ENCODE peak calls at places on chromosomes 5 and 9, in nine cellular contexts. F is heart right ventricle, V is fibroblast of lung, A is cardiac fibroblast, P is fibroblast of the aortic adventitia, J is heart left ventricle, D is AG09309, K is cardiac muscle cell, R is A673. M is an unnamed sample.

GRCh38 chr5:60810036-60810435 is 34.0 kb downstream of the ELOVL7 start:
- DNase-seq in F (no peak), V (no peak), A (no peak), P (no peak), J (no peak), D (no peak), K (no peak), R (no peak), M (no peak)

GRCh38 chr5:152367554-152367953 is 37.5 kb downstream of the NMUR2 start:
- DNase-seq in F (no peak), V (no peak), A (no peak), P (no peak), J (no peak), D (no peak), K (no peak), R (no peak), M (no peak)

GRCh38 chr9:96071245-96072124 is 196.0 kb downstream of the ERCC6L2 start:
- DNase-seq in F (no peak), V (peak), A (peak), P (no peak), J (no peak), D (no peak), K (peak), R (peak), M (peak)

GRCh38 chr9:137762414-137763061 is 115.0 kb upstream of the CACNA1B start:
- DNase-seq in F (no peak), V (no peak), A (no peak), P (no peak), J (no peak), D (no peak), K (no peak), R (no peak), M (no peak)

GRCh38 chr9:72557549-72557948 is 36.1 kb downstream of the TMC1 start:
- DNase-seq in F (no peak), V (peak), A (peak), P (peak), J (peak), D (peak), K (peak), R (peak), M (peak)

GRCh38 chr9:10026585-10026984 is 586.2 kb downstream of the PTPRD start:
- DNase-seq in F (no peak), V (no peak), A (no peak), P (no peak), J (no peak), D (no peak), K (no peak), R (no peak), M (no peak)

GRCh38 chr9:100370064-100370723 is 17.5 kb upstream of the TEX10 start:
- DNase-seq in F (no peak), V (no peak), A (no peak), P (no peak), J (no peak), D (no peak), K (no peak), R (no peak), M (no peak)

GRCh38 chr5:171739246-171739645 is 46.4 kb upstream of the SMIM23 start:
- DNase-seq in F (no peak), V (no peak), A (no peak), P (no peak), J (no peak), D (no peak), K (no peak), R (no peak), M (no peak)

GRCh38 chr5:132767150-132767549 is 9.9 kb downstream of the SEPTIN8 start:
- DNase-seq in F (no peak), V (no peak), A (no peak), P (no peak), J (no peak), D (no peak), K (peak), R (no peak), M (no peak)

GRCh38 chr9:27542519-27542918 is 12.9 kb upstream of the MOB3B start:
- DNase-seq in F (no peak), V (peak), A (peak), P (peak), J (no peak), D (no peak), K (no peak), R (no peak), M (peak)

GRCh38 chr9:117672397-117672796 is 31.8 kb upstream of the TLR4 start:
- DNase-seq in F (no peak), V (peak), A (peak), P (peak), J (no peak), D (no peak), K (peak), R (no peak), M (peak)

GRCh38 chr9:128124873-128125574 is 2.5 kb downstream of the PTGES2 start:
- DNase-seq in F (peak), V (peak), A (peak), P (peak), J (peak), D (no peak), K (peak), R (peak), M (peak)

GRCh38 chr5:179986328-179986727 is 78.6 kb upstream of the TBC1D9B start:
- DNase-seq in F (no peak), V (no peak), A (peak), P (peak), J (no peak), D (no peak), K (peak), R (no peak), M (peak)

GRCh38 chr5:81525690-81526089 is 131.8 kb upstream of the ACOT12 start:
- DNase-seq in F (no peak), V (peak), A (peak), P (peak), J (no peak), D (peak), K (peak), R (no peak), M (peak)

GRCh38 chr9:78921341-78921740 is 624.4 kb downstream of the PSAT1 start:
- DNase-seq in F (no peak), V (peak), A (peak), P (peak), J (no peak), D (no peak), K (no peak), R (no peak), M (no peak)

GRCh38 chr5:159444441-159445082 is 114.3 kb upstream of the IL12B start:
- DNase-seq in F (no peak), V (peak), A (peak), P (peak), J (no peak), D (no peak), K (peak), R (peak), M (peak)
- TF ChIP-seq CTCF in F (peak), V (peak), A (peak), P (peak), J (peak), D (peak), K (peak), R (peak), M (peak)

GRCh38 chr9:20616808-20617207 is 5.5 kb downstream of the MLLT3 start:
- DNase-seq in F (no peak), V (no peak), A (no peak), P (no peak), J (no peak), D (no peak), K (no peak), R (no peak), M (no peak)
- H3K4me3 ChIP-seq in F (no peak), V (no peak), A (no peak), P (no peak), J (no peak), D (no peak), K (no peak), R (no peak), M (no peak)

GRCh38 chr5:127072861-127073846 is at the start of gene C5orf63:
- DNase-seq in F (peak), V (peak), A (peak), P (peak), J (peak), D (no peak), K (peak), R (peak), M (peak)
- TF ChIP-seq CTCF in F (peak), V (no peak), A (peak), P (peak), J (no peak), D (no peak), K (peak), R (no peak), M (no peak)

DNA sequence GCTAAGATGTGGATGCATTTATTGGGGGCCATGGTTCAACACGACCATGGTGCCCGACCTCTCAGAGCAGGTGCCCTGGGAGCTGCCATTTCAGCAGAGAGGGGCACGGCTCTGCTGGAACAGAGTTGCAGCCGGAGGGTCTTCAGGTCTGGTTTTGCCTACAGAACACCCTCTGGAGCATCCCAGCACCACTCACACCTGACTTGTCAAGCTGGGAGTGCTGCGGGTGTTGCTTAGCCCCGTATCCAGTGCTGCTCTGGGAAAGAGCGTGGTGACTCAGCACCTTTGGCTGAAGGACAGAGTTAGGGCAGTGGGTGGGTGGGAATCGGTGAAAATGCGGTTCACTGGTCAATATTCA is 36.5 kb upstream of the IRX4 start:
- DNase-seq in F (no peak), V (no peak), A (no peak), P (no peak), J (no peak), D (no peak), K (no peak), R (no peak), M (no peak)
- H3K4me3 ChIP-seq in F (no peak), V (no peak), A (no peak), P (no peak), J (no peak), D (no peak), K (no peak), R (no peak), M (no peak)

DNA sequence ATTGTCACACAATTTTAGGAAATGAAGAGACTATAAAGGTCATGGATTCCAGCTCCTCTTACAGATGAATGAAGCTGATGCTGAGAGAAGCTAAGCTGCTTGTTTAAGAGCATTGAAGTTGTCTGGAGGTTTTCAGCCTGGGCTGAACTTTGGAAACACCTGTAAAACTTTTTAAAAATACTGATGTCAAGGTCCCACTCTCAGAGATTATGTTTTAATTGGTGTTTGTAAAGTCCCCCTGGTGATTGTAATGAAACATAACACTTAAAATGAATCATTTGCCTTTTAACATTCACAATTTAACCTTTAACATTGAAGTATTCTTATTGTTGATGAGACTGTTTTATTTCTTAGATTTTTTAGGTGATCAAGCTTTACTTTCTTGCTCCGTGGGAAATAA is 16.4 kb downstream of the RAD23B start:
- DNase-seq in F (no peak), V (no peak), A (peak), P (no peak), J (no peak), D (no peak), K (no peak), R (no peak), M (no peak)
- TF ChIP-seq CTCF in F (peak), V (no peak), A (peak), P (no peak), J (peak), D (peak), K (peak), R (no peak), M (peak)

GRCh38 chr5:154780128-154780527 is 25.0 kb downstream of the LARP1 start:
- DNase-seq in F (no peak), V (no peak), A (no peak), P (no peak), J (no peak), D (no peak), K (no peak), R (no peak), M (no peak)

GRCh38 chr5:154784856-154785255 is 29.7 kb downstream of the LARP1 start:
- DNase-seq in F (no peak), V (no peak), A (no peak), P (no peak), J (no peak), D (no peak), K (no peak), R (no peak), M (no peak)

GRCh38 chr5:154783774-154784460 is 28.7 kb downstream of the LARP1 start:
- DNase-seq in F (no peak), V (peak), A (peak), P (peak), J (peak), D (no peak), K (peak), R (no peak), M (peak)

GRCh38 chr5:154782326-154782725 is 27.1 kb downstream of the LARP1 start:
- DNase-seq in F (peak), V (no peak), A (no peak), P (no peak), J (no peak), D (no peak), K (no peak), R (no peak), M (no peak)

DNA sequence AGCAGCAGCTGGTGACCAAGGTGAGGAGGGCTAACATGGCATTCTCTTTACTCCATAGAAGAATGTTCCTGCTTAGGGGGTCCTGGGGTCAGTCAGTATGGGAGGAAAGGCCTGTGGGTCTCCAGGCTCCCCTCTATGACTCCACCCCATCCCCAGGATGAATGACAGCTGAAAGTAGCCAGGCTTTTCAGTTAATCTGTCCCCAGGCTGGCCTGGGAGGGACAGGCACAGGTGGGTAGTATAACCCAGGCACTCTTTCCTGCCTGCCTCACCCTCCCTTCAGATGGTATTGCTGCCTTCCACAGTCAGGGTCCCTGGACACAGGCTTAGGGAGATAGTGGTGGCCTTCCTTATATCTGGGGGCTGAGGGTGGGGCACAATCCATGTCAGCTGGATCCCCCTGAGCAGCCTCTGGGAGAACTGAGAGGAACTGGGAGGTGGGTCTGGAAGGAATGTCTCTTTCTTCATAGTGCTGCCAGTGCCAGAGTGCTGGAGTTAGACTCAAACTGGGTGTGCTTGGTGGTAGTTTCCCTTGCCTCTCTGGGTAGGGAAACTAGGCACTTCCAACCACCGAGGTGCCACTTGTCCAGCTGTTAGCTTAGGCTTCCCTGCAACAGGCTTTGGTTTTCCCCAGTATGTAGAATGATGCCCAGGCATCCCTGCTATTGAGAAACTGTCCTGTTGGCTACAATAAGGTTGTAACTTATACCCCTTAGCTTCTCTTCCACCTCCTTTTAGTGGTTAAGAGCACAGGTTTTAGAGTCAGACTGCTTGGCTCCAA is 27.8 kb downstream of the LARP1 start:
- DNase-seq in F (no peak), V (no peak), A (no peak), P (no peak), J (no peak), D (no peak), K (no peak), R (no peak), M (no peak)
- H3K4me3 ChIP-seq in F (no peak), V (no peak), A (no peak), P (no peak), J (no peak), D (no peak), K (no peak), R (no peak), M (no peak)

GRCh38 chr5:31845351-31845750 is 206.4 kb downstream of the PDZD2 start:
- DNase-seq in F (no peak), V (peak), A (no peak), P (no peak), J (no peak), D (no peak), K (peak), R (no peak), M (no peak)

GRCh38 chr5:31846934-31847333 is 208.0 kb downstream of the PDZD2 start:
- DNase-seq in F (no peak), V (no peak), A (no peak), P (no peak), J (no peak), D (no peak), K (no peak), R (no peak), M (no peak)

GRCh38 chr5:31847354-31847753 is 208.4 kb downstream of the PDZD2 start:
- DNase-seq in F (no peak), V (no peak), A (no peak), P (no peak), J (peak), D (no peak), K (no peak), R (no peak), M (no peak)

GRCh38 chr5:31844615-31845345 is 205.8 kb downstream of the PDZD2 start:
- DNase-seq in F (no peak), V (no peak), A (no peak), P (no peak), J (no peak), D (no peak), K (no peak), R (no peak), M (no peak)
- TF ChIP-seq CTCF in F (no peak), V (no peak), A (no peak), P (no peak), J (peak), D (no peak), K (no peak), R (no peak), M (no peak)